ENCODE peak calls at places on chromosomes 12 and 14, in four cellular contexts. E, Q, U and T are unnamed samples.

GRCh38 chr14:63992858-63993257 is 140.1 kb downstream of the SYNE2 start:
- DNase-seq in Q (no peak), U (no peak), E (no peak), T (no peak)

GRCh38 chr14:20551606-20552005 is 9.2 kb downstream of the RNASE9 start:
- DNase-seq in E (no peak), Q (no peak), U (no peak), T (no peak)

GRCh38 chr12:80187660-80188090 is 88.3 kb downstream of the OTOGL start:
- DNase-seq in U (peak; percentile 55), Q (no peak), E (no peak), T (no peak)

GRCh38 chr14:42222924-42223471 is 616.3 kb downstream of the LRFN5 start:
- DNase-seq in U (peak; percentile 89), E (no peak), Q (no peak), T (peak; percentile 24)

GRCh38 chr14:61080591-61081010 is 99.6 kb downstream of the SLC38A6 start:
- DNase-seq in E (no peak), Q (no peak), U (no peak), T (no peak)

GRCh38 chr12:131457028-131457310 is 253.9 kb upstream of the SFSWAP start:
- DNase-seq in U (no peak), Q (no peak), E (no peak), T (no peak)

GRCh38 chr12:113439606-113440030 is 17.4 kb downstream of the SDSL start:
- DNase-seq in E (no peak), U (peak; percentile 43), Q (peak; percentile 53), T (peak; percentile 71)

GRCh38 chr14:100065161-100065871 is at the start of gene EVL:
- DNase-seq in U (no peak), Q (no peak), E (peak; percentile 60), T (no peak)

GRCh38 chr14:68164723-68165122 is 345.1 kb downstream of the RAD51B start:
- DNase-seq in E (no peak), Q (no peak), U (no peak), T (no peak)

GRCh38 chr12:21500786-21501257 is 613 bp downstream of the RECQL start:
- DNase-seq in Q (no peak), U (no peak), E (no peak), T (no peak)

GRCh38 chr14:64549805-64550538 is at the start of gene PPP1R36:
- DNase-seq in U (peak; percentile 71), Q (peak; percentile 30), E (no peak), T (peak; percentile 83)

GRCh38 chr12:121811434-121812319 is 7.9 kb downstream of the SETD1B start:
- DNase-seq in E (peak; percentile 35), U (peak; percentile 79), Q (no peak), T (peak; percentile 91)